ENCODE peak calls at places on chromosomes 13 and 19, in nine cellular contexts. One of them, this sample, is unnamed.
A peak's percentile ranks its signal among the peaks of the same experiment; 100 is the strongest.

GRCh38 chr13:109783447-109783814 is 3.0 kb downstream of the IRS2 start:
- DNase-seq in IMR-90: no peak
- DNase-seq in upper lobe of right lung: no peak
- DNase-seq in left lung: no peak
- DNase-seq in psoas muscle: peak; percentile 54
- DNase-seq in trophoblast cell: no peak
- DNase-seq in stomach: no peak
- DNase-seq in SJCRH30: no peak
- DNase-seq in PC-3: peak; percentile 52
- DNase-seq in this sample: no peak

GRCh38 chr13:109479991-109480696 is 306.2 kb downstream of the IRS2 start:
- DNase-seq in IMR-90: peak; percentile 40
- DNase-seq in upper lobe of right lung: no peak
- DNase-seq in left lung: no peak
- DNase-seq in psoas muscle: no peak
- DNase-seq in trophoblast cell: peak; percentile 85
- DNase-seq in stomach: peak; percentile 45
- DNase-seq in SJCRH30: no peak
- DNase-seq in PC-3: peak; percentile 52
- DNase-seq in this sample: no peak

GRCh38 chr13:51684076-51684475 is 99.8 kb downstream of the WDFY2 start:
- DNase-seq in IMR-90: peak; percentile 49
- DNase-seq in upper lobe of right lung: no peak
- DNase-seq in left lung: no peak
- DNase-seq in psoas muscle: no peak
- DNase-seq in trophoblast cell: peak; percentile 29
- DNase-seq in stomach: no peak
- DNase-seq in SJCRH30: no peak
- DNase-seq in PC-3: no peak
- DNase-seq in this sample: no peak

GRCh38 chr19:12913011-12913561 is 6.0 kb downstream of the SYCE2 start:
- DNase-seq in IMR-90: peak; percentile 42
- DNase-seq in upper lobe of right lung: peak; percentile 76
- DNase-seq in left lung: peak; percentile 79
- DNase-seq in psoas muscle: peak; percentile 78
- DNase-seq in trophoblast cell: no peak
- DNase-seq in stomach: peak; percentile 77
- DNase-seq in SJCRH30: peak; percentile 92
- DNase-seq in PC-3: peak; percentile 44
- DNase-seq in this sample: no peak

GRCh38 chr13:96093296-96094006 is 3.5 kb downstream of the HS6ST3 start:
- DNase-seq in IMR-90: no peak
- DNase-seq in upper lobe of right lung: no peak
- DNase-seq in left lung: no peak
- DNase-seq in psoas muscle: no peak
- DNase-seq in trophoblast cell: no peak
- DNase-seq in stomach: no peak
- DNase-seq in SJCRH30: no peak
- DNase-seq in PC-3: peak; percentile 37
- DNase-seq in this sample: no peak

GRCh38 chr19:49665301-49666119 is at the start of the genes BCL2L12 and IRF3:
- DNase-seq in IMR-90: peak; percentile 93
- DNase-seq in upper lobe of right lung: peak; percentile 98
- DNase-seq in left lung: peak; percentile 98
- DNase-seq in psoas muscle: peak; percentile 99
- DNase-seq in trophoblast cell: peak; percentile 100
- DNase-seq in stomach: peak; percentile 99
- DNase-seq in SJCRH30: peak; percentile 97
- DNase-seq in PC-3: peak; percentile 100
- DNase-seq in this sample: peak; percentile 88

GRCh38 chr13:46389985-46390384 is 2.9 kb upstream of the RUBCNL start:
- DNase-seq in IMR-90: no peak
- DNase-seq in upper lobe of right lung: no peak
- DNase-seq in left lung: no peak
- DNase-seq in psoas muscle: peak; percentile 46
- DNase-seq in trophoblast cell: no peak
- DNase-seq in stomach: no peak
- DNase-seq in SJCRH30: peak; percentile 92
- DNase-seq in PC-3: peak; percentile 13
- DNase-seq in this sample: no peak

GRCh38 chr13:95505265-95505664 is 47.3 kb upstream of the CLDN10 start:
- DNase-seq in IMR-90: no peak
- DNase-seq in upper lobe of right lung: no peak
- DNase-seq in left lung: no peak
- DNase-seq in psoas muscle: no peak
- DNase-seq in trophoblast cell: peak; percentile 38
- DNase-seq in stomach: no peak
- DNase-seq in SJCRH30: no peak
- DNase-seq in PC-3: peak; percentile 22
- DNase-seq in this sample: no peak

DNA sequence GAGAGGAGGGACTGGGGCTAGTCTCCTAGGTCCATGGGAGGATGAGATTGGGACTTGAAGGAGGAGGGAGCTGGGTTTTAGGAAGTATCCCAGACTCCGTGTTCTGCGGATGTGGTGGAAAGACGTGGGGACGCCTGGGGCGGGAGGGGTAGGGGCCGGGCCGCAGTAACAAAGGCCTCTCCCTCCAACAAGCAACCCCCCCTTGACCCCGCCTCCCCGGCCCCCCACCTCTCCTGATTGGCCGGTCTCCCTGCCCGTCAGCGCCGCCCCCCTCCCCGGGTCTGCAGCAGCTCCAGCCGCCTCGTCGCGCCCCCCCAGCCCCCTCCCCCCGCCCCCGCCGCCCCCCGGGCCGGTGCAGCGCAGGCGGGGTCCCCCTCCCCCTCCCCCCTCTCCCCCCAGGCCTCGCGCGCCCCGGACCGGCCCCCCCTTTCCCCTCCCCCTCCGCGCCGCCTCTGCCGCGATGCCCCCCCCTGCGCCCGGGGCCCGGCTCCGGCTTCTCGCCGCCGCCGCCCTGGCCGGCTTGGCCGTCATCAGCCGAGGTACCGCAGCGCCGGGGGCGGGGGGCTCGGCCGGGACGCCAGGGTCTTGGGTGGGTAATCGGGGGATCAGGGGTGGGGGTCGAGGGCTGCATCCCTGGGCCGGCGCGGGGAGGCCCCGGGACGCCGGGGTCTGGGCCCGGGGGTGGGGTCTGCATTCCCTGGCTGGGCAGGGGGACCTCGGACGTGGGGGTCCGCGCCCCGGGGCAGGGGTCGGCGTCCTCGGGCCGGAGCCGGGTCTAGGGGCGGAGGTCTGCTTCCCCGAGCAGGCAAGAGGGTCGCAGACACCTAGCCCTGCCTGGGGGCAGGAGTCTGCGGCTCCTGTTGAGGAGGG is at the start of gene IGLON5:
- DNase-seq in IMR-90: no peak
- DNase-seq in upper lobe of right lung: no peak
- DNase-seq in left lung: peak; percentile 59
- DNase-seq in psoas muscle: no peak
- DNase-seq in trophoblast cell: no peak
- DNase-seq in stomach: no peak
- DNase-seq in SJCRH30: no peak
- DNase-seq in PC-3: no peak
- DNase-seq in this sample: no peak
- H3K4me1 ChIP-seq in IMR-90: no peaks in the 10 kb centered on the region
- H3K4me1 ChIP-seq in upper lobe of right lung: no peaks in the 10 kb centered on the region
- H3K4me1 ChIP-seq in left lung: no peaks in the 10 kb centered on the region
- H3K4me1 ChIP-seq in psoas muscle: no peaks in the 10 kb centered on the region
- H3K4me1 ChIP-seq in trophoblast cell: no peaks in the 10 kb centered on the region
- H3K4me1 ChIP-seq in stomach: peaks cover 3% of the 10 kb centered on the region
- H3K4me1 ChIP-seq in SJCRH30: no peaks in the 10 kb centered on the region
- H3K4me1 ChIP-seq in PC-3: no peaks in the 10 kb centered on the region
- H3K4me1 ChIP-seq in this sample: no peaks in the 10 kb centered on the region

GRCh38 chr19:34405892-34406660 is 1.9 kb downstream of the PDCD2L start:
- DNase-seq in IMR-90: no peak
- DNase-seq in upper lobe of right lung: no peak
- DNase-seq in left lung: no peak
- DNase-seq in psoas muscle: no peak
- DNase-seq in trophoblast cell: no peak
- DNase-seq in stomach: no peak
- DNase-seq in SJCRH30: no peak
- DNase-seq in PC-3: no peak
- DNase-seq in this sample: no peak
- H3K4me3 ChIP-seq in IMR-90: no peak overlapping the region
- H3K4me3 ChIP-seq in upper lobe of right lung: no peak overlapping the region
- H3K4me3 ChIP-seq in left lung: no peak overlapping the region
- H3K4me3 ChIP-seq in psoas muscle: no peak overlapping the region
- H3K4me3 ChIP-seq in trophoblast cell: no peak overlapping the region
- H3K4me3 ChIP-seq in stomach: no peak overlapping the region
- H3K4me3 ChIP-seq in SJCRH30: no peak overlapping the region
- H3K4me3 ChIP-seq in PC-3: peak overlapping the region; percentile 93
- H3K4me3 ChIP-seq in this sample: no peak overlapping the region

GRCh38 chr19:870314-870713 is 10.8 kb downstream of the CFD start:
- DNase-seq in IMR-90: no peak
- DNase-seq in upper lobe of right lung: no peak
- DNase-seq in left lung: no peak
- DNase-seq in psoas muscle: no peak
- DNase-seq in trophoblast cell: no peak
- DNase-seq in stomach: no peak
- DNase-seq in SJCRH30: no peak
- DNase-seq in PC-3: no peak
- DNase-seq in this sample: no peak

GRCh38 chr19:867855-868457 is 8.5 kb downstream of the CFD start:
- DNase-seq in IMR-90: no peak
- DNase-seq in upper lobe of right lung: no peak
- DNase-seq in left lung: no peak
- DNase-seq in psoas muscle: no peak
- DNase-seq in trophoblast cell: no peak
- DNase-seq in stomach: no peak
- DNase-seq in SJCRH30: no peak
- DNase-seq in PC-3: no peak
- DNase-seq in this sample: no peak

GRCh38 chr19:869245-870177 is 10.0 kb downstream of the CFD start:
- DNase-seq in IMR-90: peak; percentile 96
- DNase-seq in upper lobe of right lung: no peak
- DNase-seq in left lung: no peak
- DNase-seq in psoas muscle: peak; percentile 84
- DNase-seq in trophoblast cell: peak; percentile 78
- DNase-seq in stomach: no peak
- DNase-seq in SJCRH30: no peak
- DNase-seq in PC-3: peak; percentile 84
- DNase-seq in this sample: peak; percentile 33

GRCh38 chr19:867301-867793 is 7.9 kb downstream of the CFD start:
- DNase-seq in IMR-90: no peak
- DNase-seq in upper lobe of right lung: no peak
- DNase-seq in left lung: no peak
- DNase-seq in psoas muscle: no peak
- DNase-seq in trophoblast cell: no peak
- DNase-seq in stomach: no peak
- DNase-seq in SJCRH30: no peak
- DNase-seq in PC-3: no peak
- DNase-seq in this sample: no peak

DNA sequence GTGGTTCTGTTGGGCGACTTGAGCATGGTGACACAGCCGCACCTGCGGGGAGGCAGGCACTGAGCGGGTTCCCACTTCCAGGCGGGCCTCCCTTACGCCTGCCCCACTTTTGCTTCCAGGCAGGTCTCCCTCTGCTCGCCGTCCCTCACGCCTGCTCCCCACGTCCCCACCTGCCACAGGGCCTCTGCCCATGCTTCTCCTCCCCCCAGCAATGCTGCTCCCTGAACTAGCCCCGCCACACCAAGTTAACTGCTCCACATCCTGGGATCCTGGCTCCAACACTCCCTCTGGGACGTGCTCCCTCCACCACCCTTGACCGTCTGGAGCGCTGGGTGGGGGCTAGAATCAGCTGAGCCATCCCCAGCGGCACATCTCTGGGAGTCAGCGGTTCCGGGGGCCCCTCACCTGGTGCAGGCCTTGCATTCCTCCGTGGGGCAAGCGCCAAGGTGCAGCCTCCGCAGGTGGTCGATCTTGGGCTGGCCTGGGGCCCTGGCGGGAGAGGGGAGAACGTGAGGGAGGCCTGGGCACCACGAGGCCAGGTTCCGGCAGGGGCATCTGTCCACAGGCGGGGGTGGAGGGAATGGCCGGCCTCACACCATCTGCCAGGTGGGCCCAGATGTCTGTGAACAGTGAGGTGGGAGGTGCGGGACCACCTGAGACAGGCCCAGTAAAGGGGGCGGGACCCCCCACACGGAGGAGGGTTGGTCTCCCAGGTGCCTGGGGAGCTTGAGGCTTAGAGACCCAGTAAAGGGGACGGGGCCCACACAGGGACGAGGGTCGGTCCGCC is 9.2 kb downstream of the CFD start:
- DNase-seq in IMR-90: no peak
- DNase-seq in upper lobe of right lung: no peak
- DNase-seq in left lung: no peak
- DNase-seq in psoas muscle: no peak
- DNase-seq in trophoblast cell: no peak
- DNase-seq in stomach: no peak
- DNase-seq in SJCRH30: no peak
- DNase-seq in PC-3: no peak
- DNase-seq in this sample: no peak
- H3K27ac ChIP-seq in IMR-90: peak overlapping the region; percentile 73
- H3K27ac ChIP-seq in upper lobe of right lung: peak overlapping the region; percentile 58
- H3K27ac ChIP-seq in left lung: no peak overlapping the region
- H3K27ac ChIP-seq in psoas muscle: peak overlapping the region; percentile 36
- H3K27ac ChIP-seq in trophoblast cell: peak overlapping the region; percentile 49
- H3K27ac ChIP-seq in stomach: peak overlapping the region; percentile 78
- H3K27ac ChIP-seq in SJCRH30: no peak overlapping the region
- H3K27ac ChIP-seq in PC-3: peak overlapping the region; percentile 89
- H3K27ac ChIP-seq in this sample: peak overlapping the region; percentile 89

GRCh38 chr19:47098608-47099007 is 15.0 kb downstream of the ZC3H4 start:
- DNase-seq in IMR-90: no peak
- DNase-seq in upper lobe of right lung: no peak
- DNase-seq in left lung: no peak
- DNase-seq in psoas muscle: peak; percentile 4
- DNase-seq in trophoblast cell: no peak
- DNase-seq in stomach: no peak
- DNase-seq in SJCRH30: no peak
- DNase-seq in PC-3: no peak
- DNase-seq in this sample: no peak

GRCh38 chr19:47102561-47103135 is 10.9 kb downstream of the ZC3H4 start:
- DNase-seq in IMR-90: no peak
- DNase-seq in upper lobe of right lung: no peak
- DNase-seq in left lung: no peak
- DNase-seq in psoas muscle: no peak
- DNase-seq in trophoblast cell: no peak
- DNase-seq in stomach: no peak
- DNase-seq in SJCRH30: no peak
- DNase-seq in PC-3: no peak
- DNase-seq in this sample: no peak

GRCh38 chr19:47097396-47098217 is 16.0 kb downstream of the ZC3H4 start:
- DNase-seq in IMR-90: no peak
- DNase-seq in upper lobe of right lung: no peak
- DNase-seq in left lung: peak; percentile 57
- DNase-seq in psoas muscle: peak; percentile 84
- DNase-seq in trophoblast cell: no peak
- DNase-seq in stomach: peak; percentile 59
- DNase-seq in SJCRH30: no peak
- DNase-seq in PC-3: no peak
- DNase-seq in this sample: no peak

GRCh38 chr19:47099576-47100050 is 14.0 kb downstream of the ZC3H4 start:
- DNase-seq in IMR-90: no peak
- DNase-seq in upper lobe of right lung: no peak
- DNase-seq in left lung: no peak
- DNase-seq in psoas muscle: peak; percentile 8
- DNase-seq in trophoblast cell: no peak
- DNase-seq in stomach: no peak
- DNase-seq in SJCRH30: no peak
- DNase-seq in PC-3: no peak
- DNase-seq in this sample: no peak

DNA sequence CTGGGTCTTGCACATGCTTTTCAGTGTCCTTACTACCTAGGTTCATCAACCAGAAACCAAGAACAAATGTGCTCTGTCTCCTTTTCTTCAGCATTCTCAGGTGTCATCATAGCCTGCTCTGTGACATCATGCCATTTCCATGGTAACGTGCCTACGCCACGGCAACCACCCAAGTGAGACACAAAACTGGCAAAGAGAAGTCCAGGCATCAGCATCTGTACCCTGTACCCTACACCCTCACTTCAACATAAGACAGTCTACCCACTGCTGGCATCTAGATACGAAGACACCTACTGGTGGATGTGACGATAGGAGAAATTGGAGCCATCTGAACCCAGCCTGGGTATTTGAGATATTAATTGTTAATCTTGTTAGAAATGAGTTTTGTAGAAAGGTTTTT is 13.3 kb downstream of the ZC3H4 start:
- DNase-seq in IMR-90: no peak
- DNase-seq in upper lobe of right lung: no peak
- DNase-seq in left lung: no peak
- DNase-seq in psoas muscle: peak; percentile 20
- DNase-seq in trophoblast cell: no peak
- DNase-seq in stomach: no peak
- DNase-seq in SJCRH30: no peak
- DNase-seq in PC-3: no peak
- DNase-seq in this sample: no peak
- H3K4me1 ChIP-seq in IMR-90: peaks cover 5% of the 10 kb centered on the region
- H3K4me1 ChIP-seq in upper lobe of right lung: peaks cover 43% of the 10 kb centered on the region
- H3K4me1 ChIP-seq in left lung: peaks cover 6% of the 10 kb centered on the region
- H3K4me1 ChIP-seq in psoas muscle: peaks cover 86% of the 10 kb centered on the region
- H3K4me1 ChIP-seq in trophoblast cell: no peaks in the 10 kb centered on the region
- H3K4me1 ChIP-seq in stomach: peaks cover 83% of the 10 kb centered on the region
- H3K4me1 ChIP-seq in SJCRH30: no peaks in the 10 kb centered on the region
- H3K4me1 ChIP-seq in PC-3: peaks cover 24% of the 10 kb centered on the region
- H3K4me1 ChIP-seq in this sample: peaks cover 31% of the 10 kb centered on the region